ENCODE peak calls at places on chromosomes 4 and X, in seven cellular contexts. J is WTC11; D is EL; W is dorsolateral prefrontal cortex; A is RPMI7951; S is naive thymus-derived CD8-positive, alpha-beta T cell; E is GM19239. T is an unnamed sample.

GRCh38 chrX:47585273-47585672 is 3.0 kb downstream of the TIMP1 start:
- DNase-seq in J (peak), D (no peak), W (no peak), A (no peak), S (no peak), E (no peak), T (peak)

GRCh38 chr4:161577604-161578301 is 586.0 kb downstream of the FSTL5 start:
- DNase-seq in J (no peak), D (peak), W (no peak), A (peak), S (no peak), E (no peak), T (peak)

GRCh38 chrX:19739683-19740082 is 147.7 kb downstream of the SH3KBP1 start:
- DNase-seq in J (peak), D (peak), W (no peak), A (peak), S (peak), E (no peak), T (peak)

GRCh38 chr4:115030281-115030680 is 83.1 kb downstream of the NDST4 start:
- DNase-seq in J (no peak), D (no peak), W (no peak), A (no peak), S (no peak), E (no peak), T (no peak)

GRCh38 chr4:55661398-55662056 is 25.4 kb upstream of the NMU start:
- DNase-seq in J (no peak), D (no peak), W (no peak), A (no peak), S (no peak), E (no peak), T (no peak)

GRCh38 chr4:7375427-7375826 is 59.3 kb downstream of the PSAPL1 start:
- DNase-seq in J (no peak), D (no peak), W (peak), A (no peak), S (no peak), E (no peak), T (no peak)

GRCh38 chr4:83219344-83219990 is 65.1 kb downstream of the COQ2 start:
- DNase-seq in J (no peak), D (peak), W (no peak), A (peak), S (peak), E (no peak), T (no peak)

GRCh38 chrX:78522601-78523000 is 136.5 kb downstream of the RTL3 start:
- DNase-seq in J (no peak), D (no peak), W (no peak), A (no peak), S (no peak), E (no peak), T (no peak)

GRCh38 chrX:21659320-21659719 is 1.2 kb upstream of the KLHL34 start:
- DNase-seq in J (no peak), D (no peak), W (no peak), A (no peak), S (no peak), E (no peak), T (no peak)

GRCh38 chr4:87089368-87089767 is 131.1 kb downstream of the KLHL8 start:
- DNase-seq in J (no peak), D (no peak), W (no peak), A (no peak), S (no peak), E (no peak), T (no peak)

GRCh38 chrX:48890296-48890925 is 7.2 kb downstream of the TIMM17B start:
- DNase-seq in J (no peak), D (no peak), W (no peak), A (no peak), S (no peak), E (no peak), T (no peak)

GRCh38 chrX:87338510-87338909 is 179.1 kb upstream of the KLHL4 start:
- DNase-seq in J (no peak), D (no peak), W (no peak), A (peak), S (no peak), E (no peak), T (peak)

GRCh38 chr4:164880489-164881262 is 3.7 kb downstream of the APELA start:
- DNase-seq in J (no peak), D (no peak), W (no peak), A (no peak), S (no peak), E (no peak), T (no peak)

GRCh38 chrX:69389221-69389620 is 114.9 kb upstream of the NALF2 start:
- DNase-seq in J (no peak), D (no peak), W (no peak), A (no peak), S (no peak), E (no peak), T (no peak)

GRCh38 chrX:333611-334311 is 15.2 kb upstream of the GTPBP6 start:
- DNase-seq in J (no peak), D (no peak), W (no peak), A (no peak), S (no peak), E (no peak), T (no peak)

GRCh38 chrX:17160971-17161370 is 214.0 kb upstream of the NHS start:
- DNase-seq in J (no peak), D (no peak), W (no peak), A (peak), S (no peak), E (no peak), T (no peak)

GRCh38 chr4:31557444-31557843 is 837.3 kb downstream of the PCDH7 start:
- DNase-seq in J (no peak), D (no peak), W (no peak), A (peak), S (no peak), E (no peak), T (peak)

GRCh38 chr4:8534601-8535000 is 45.6 kb upstream of the GPR78 start:
- DNase-seq in J (no peak), D (no peak), W (no peak), A (no peak), S (no peak), E (no peak), T (no peak)

GRCh38 chr4:26522478-26522877 is 32.2 kb upstream of the CCKAR start:
- DNase-seq in J (no peak), D (peak), W (no peak), A (peak), S (no peak), E (no peak), T (peak)

GRCh38 chr4:101600287-101600686 is 190.2 kb upstream of the BANK1 start:
- DNase-seq in J (no peak), D (no peak), W (no peak), A (no peak), S (no peak), E (no peak), T (no peak)

GRCh38 chr4:10019521-10020051 is 1.7 kb downstream of the SLC2A9 start:
- DNase-seq in J (no peak), D (no peak), W (no peak), A (no peak), S (no peak), E (no peak), T (no peak)

GRCh38 chr4:155952546-155952945 is 1.1 kb downstream of the CTSO start:
- DNase-seq in J (no peak), D (peak), W (no peak), A (peak), S (no peak), E (no peak), T (peak)

GRCh38 chrX:72308566-72309296 is 3.0 kb upstream of the CITED1 start:
- DNase-seq in J (peak), D (peak), W (peak), A (peak), S (no peak), E (no peak), T (peak)

GRCh38 chrX:44332437-44332836 is 11.0 kb downstream of the EFHC2 start:
- DNase-seq in J (no peak), D (no peak), W (no peak), A (no peak), S (no peak), E (no peak), T (no peak)

GRCh38 chrX:129980043-129980442 is 2.4 kb upstream of the BCORL1 start:
- DNase-seq in J (peak), D (peak), W (no peak), A (no peak), S (no peak), E (no peak), T (no peak)

GRCh38 chr4:188941524-188942109 is 802.4 kb downstream of the TRIML1 start:
- DNase-seq in J (no peak), D (peak), W (no peak), A (peak), S (no peak), E (no peak), T (peak)

GRCh38 chr4:147707892-147708672 is 23.8 kb upstream of the ARHGAP10 start:
- DNase-seq in J (peak), D (peak), W (peak), A (peak), S (peak), E (no peak), T (peak)

GRCh38 chr4:65599335-65599734 is 71.0 kb downstream of the EPHA5 start:
- DNase-seq in J (no peak), D (peak), W (no peak), A (no peak), S (no peak), E (no peak), T (peak)

GRCh38 chrX:45745479-45745878 is 544.8 kb upstream of the DIPK2B start:
- DNase-seq in J (no peak), D (no peak), W (no peak), A (no peak), S (no peak), E (no peak), T (no peak)